ENCODE peak calls at places on chromosomes 12 and 14, in seven cellular contexts. C is Peyer's patch; P is left ventricle myocardium inferior; B is CD8-positive, alpha-beta memory T cell; M is IMR-90; Z is CD4-positive, CD25-positive, alpha-beta regulatory T cell; F is GM23338. S is an unnamed sample.

GRCh38 chr12:124778411-124778810 is 85.3 kb downstream of the SCARB1 start:
- DNase-seq in C (no peak), P (no peak), B (no peak), M (no peak), Z (no peak), F (no peak), S (no peak)

GRCh38 chr12:109721276-109721675 is 7.7 kb downstream of the FAM222A start:
- DNase-seq in C (no peak), P (peak; percentile 39), B (no peak), M (no peak), Z (no peak), F (no peak), S (no peak)

GRCh38 chr14:28542040-28542439 is 224.5 kb upstream of the FOXG1 start:
- DNase-seq in C (no peak), P (no peak), B (no peak), M (no peak), Z (no peak), F (no peak), S (no peak)

GRCh38 chr12:113266106-113266895 is 45.0 kb downstream of the TPCN1 start:
- DNase-seq in C (no peak), P (no peak), B (no peak), M (no peak), Z (no peak), F (no peak), S (no peak)

GRCh38 chr12:74537126-74537706 is 419 bp upstream of the ATXN7L3B start:
- DNase-seq in C (no peak), P (no peak), B (no peak), M (peak; percentile 69), Z (peak; percentile 77), F (peak; percentile 62), S (no peak)

GRCh38 chr14:94054936-94055335 is 26.1 kb downstream of the DDX24 start:
- DNase-seq in C (no peak), P (no peak), B (no peak), M (no peak), Z (no peak), F (no peak), S (no peak)

GRCh38 chr12:122129131-122129530 is 44.9 kb downstream of the IL31 start:
- DNase-seq in C (no peak), P (no peak), B (no peak), M (no peak), Z (no peak), F (no peak), S (no peak)

GRCh38 chr12:108792361-108793292 is 61.3 kb upstream of the CORO1C start:
- DNase-seq in C (no peak), P (no peak), B (no peak), M (no peak), Z (no peak), F (no peak), S (no peak)

GRCh38 chr12:113088971-113089756 is 32.6 kb downstream of the DTX1 start:
- DNase-seq in C (peak; percentile 54), P (no peak), B (peak; percentile 17), M (no peak), Z (peak; percentile 32), F (no peak), S (no peak)

GRCh38 chr12:24360057-24360456 is 410.6 kb upstream of the SOX5 start:
- DNase-seq in C (no peak), P (no peak), B (no peak), M (peak; percentile 10), Z (no peak), F (no peak), S (no peak)

GRCh38 chr14:22556990-22557623 is 31.9 kb downstream of the DAD1 start:
- DNase-seq in C (peak; percentile 84), P (peak; percentile 83), B (peak; percentile 94), M (peak; percentile 64), Z (peak; percentile 93), F (peak; percentile 91), S (peak; percentile 93)

GRCh38 chr12:60290532-60290931 is 694.7 kb downstream of the SLC16A7 start:
- DNase-seq in C (no peak), P (no peak), B (no peak), M (no peak), Z (no peak), F (no peak), S (no peak)

GRCh38 chr12:128121424-128121823 is 145.5 kb upstream of the TMEM132C start:
- DNase-seq in C (no peak), P (no peak), B (no peak), M (no peak), Z (no peak), F (no peak), S (no peak)
- H3K4me1 ChIP-seq in C (no peaks in the 10 kb centered on the region), P (no peaks in the 10 kb centered on the region), B (no peaks in the 10 kb centered on the region), M (no peaks in the 10 kb centered on the region), Z (no peaks in the 10 kb centered on the region), F (no peaks in the 10 kb centered on the region), S (no peaks in the 10 kb centered on the region)

GRCh38 chr14:99273724-99274345 is 1.8 kb upstream of the BCL11B start:
- DNase-seq in C (no peak), P (no peak), B (no peak), M (no peak), Z (peak; percentile 22), F (peak; percentile 42), S (peak; percentile 57)

GRCh38 chr14:99272669-99273024 is 650 bp upstream of the BCL11B start:
- DNase-seq in C (no peak), P (no peak), B (no peak), M (no peak), Z (no peak), F (no peak), S (no peak)

GRCh38 chr14:99274346-99275221 is 2.6 kb upstream of the BCL11B start:
- DNase-seq in C (no peak), P (peak; percentile 23), B (peak; percentile 50), M (peak; percentile 37), Z (peak; percentile 60), F (peak; percentile 96), S (peak; percentile 69)

GRCh38 chr14:99271951-99272668 is at the start of gene BCL11B:
- DNase-seq in C (peak; percentile 77), P (peak; percentile 33), B (peak; percentile 90), M (peak; percentile 66), Z (peak; percentile 90), F (peak; percentile 92), S (peak; percentile 91)

DNA sequence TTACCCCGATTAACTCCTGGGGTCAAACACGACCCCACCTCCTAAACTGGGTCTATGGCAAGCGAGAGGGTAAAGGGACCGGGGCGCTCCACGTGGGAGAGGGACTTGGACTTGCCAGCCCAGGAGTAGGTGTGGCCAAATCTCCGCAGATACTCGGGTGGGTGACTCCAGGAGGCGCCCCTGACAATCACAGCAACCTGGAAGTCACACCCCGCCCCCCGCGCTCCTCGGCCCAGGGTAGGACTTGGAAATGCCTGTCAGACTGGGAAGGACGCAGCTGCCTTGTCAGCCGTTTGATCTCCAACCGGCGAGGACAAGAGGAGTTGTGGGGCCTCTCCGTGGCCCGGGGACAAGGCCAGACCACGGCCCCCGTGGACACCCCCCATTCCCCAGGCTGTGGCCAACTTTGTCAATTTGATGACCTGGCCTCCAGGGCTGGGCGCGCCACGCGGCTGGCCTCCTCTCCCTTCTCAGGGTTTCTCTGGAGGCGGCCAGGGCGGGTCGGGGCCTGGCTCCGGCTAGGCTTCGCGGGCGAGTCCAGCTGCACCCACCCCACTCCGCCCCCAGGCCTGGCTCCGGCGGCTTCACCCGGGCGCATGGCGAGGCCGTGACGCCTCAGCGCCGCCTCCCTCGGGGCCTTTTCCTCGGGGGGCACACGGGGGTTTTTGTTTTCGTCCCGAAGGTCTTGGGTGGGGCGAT is 1.2 kb upstream of the BCL11B start:
- DNase-seq in C (no peak), P (no peak), B (peak; percentile 56), M (no peak), Z (peak; percentile 23), F (peak; percentile 73), S (peak; percentile 64)
- H3K4me1 ChIP-seq in C (peaks cover 42% of the 10 kb centered on the region), P (peaks cover 51% of the 10 kb centered on the region), B (peaks cover 14% of the 10 kb centered on the region), M (peaks cover 1% of the 10 kb centered on the region), Z (peaks cover 34% of the 10 kb centered on the region), F (peaks cover 45% of the 10 kb centered on the region), S (peaks cover 6% of the 10 kb centered on the region)

DNA sequence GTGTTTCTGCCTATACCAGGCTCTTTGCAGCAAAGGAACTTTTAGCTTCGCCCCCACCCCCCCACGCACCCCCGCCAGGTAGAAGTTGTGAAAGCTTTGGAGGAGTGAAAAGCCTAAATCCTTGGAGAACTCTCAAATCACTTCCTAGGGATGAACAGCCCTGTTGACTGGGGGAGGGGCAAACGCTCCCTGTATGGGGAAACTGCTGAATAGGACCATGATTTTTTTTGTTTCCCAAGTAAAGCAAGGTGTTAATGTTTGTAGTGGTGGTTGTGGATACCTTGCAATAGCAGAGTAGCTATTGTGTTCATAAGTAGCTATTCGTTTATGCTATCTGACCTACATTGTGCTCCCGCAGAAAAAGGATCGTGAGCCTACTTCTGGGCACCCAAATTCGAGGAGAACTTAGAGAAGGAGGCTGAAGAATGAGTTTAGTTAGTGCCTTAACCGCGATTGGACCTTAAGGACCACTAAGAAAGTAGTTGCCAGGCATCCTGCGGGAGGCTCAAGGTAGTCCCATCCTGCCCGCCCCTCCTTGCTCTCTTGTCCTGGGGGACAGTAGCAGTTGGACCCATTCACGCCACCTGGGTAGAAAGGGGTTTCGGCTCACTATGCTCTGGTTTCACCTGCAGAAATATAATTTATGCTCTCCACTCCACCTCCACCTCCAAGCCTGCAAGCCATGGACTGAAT is 901 bp upstream of the NFKBIA start:
- DNase-seq in C (peak; percentile 51), P (peak; percentile 42), B (peak; percentile 20), M (no peak), Z (no peak), F (peak; percentile 60), S (no peak)
- H3K4me1 ChIP-seq in C (peaks cover 30% of the 10 kb centered on the region), P (peaks cover 82% of the 10 kb centered on the region), B (peaks cover 48% of the 10 kb centered on the region), M (peaks cover 15% of the 10 kb centered on the region), Z (peaks cover 55% of the 10 kb centered on the region), F (peaks cover 21% of the 10 kb centered on the region), S (peaks cover 41% of the 10 kb centered on the region)

DNA sequence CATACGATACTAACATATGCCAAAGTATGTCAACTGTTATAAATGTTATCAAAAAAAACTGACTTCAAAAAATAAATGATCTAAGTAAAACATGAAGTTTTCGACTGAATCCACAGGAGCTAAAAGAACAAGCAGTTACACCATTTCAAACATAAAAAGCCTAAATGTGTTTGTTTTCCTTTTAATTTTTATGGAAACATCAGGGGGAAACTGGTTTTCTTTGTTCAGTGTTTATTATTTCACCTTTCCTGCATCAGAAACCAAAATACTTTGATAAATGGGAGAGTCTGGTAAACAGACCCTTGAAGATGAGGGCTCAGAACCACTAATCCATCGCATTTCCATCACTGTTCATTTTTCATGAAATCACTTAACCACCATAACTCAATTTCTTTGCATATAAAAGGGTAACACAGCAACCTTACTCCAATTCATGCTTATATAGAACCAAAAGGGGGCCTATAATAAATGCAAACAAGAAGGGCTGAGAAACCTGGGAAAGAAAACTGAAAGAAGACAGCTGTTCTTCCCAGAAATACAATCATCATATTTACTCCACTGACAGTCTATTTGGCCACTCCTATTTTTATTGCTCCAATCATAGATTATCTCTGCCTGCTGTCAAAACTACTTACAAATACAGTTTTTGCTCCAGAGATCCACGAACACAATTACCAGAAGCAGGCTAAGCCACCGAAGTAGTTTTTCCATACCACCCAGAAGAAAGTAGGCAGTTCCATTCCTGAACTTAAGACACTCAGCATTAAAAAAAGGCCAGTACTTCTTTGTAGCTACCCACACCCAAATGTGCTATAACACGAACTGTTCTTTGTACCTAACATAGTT is 16.9 kb downstream of the FGD6 start:
- DNase-seq in C (no peak), P (no peak), B (no peak), M (no peak), Z (no peak), F (no peak), S (no peak)
- H3K4me1 ChIP-seq in C (peaks cover 26% of the 10 kb centered on the region), P (peaks cover 52% of the 10 kb centered on the region), B (peaks cover 4% of the 10 kb centered on the region), M (peaks cover 22% of the 10 kb centered on the region), Z (no peaks in the 10 kb centered on the region), F (peaks cover 76% of the 10 kb centered on the region), S (no peaks in the 10 kb centered on the region)

DNA sequence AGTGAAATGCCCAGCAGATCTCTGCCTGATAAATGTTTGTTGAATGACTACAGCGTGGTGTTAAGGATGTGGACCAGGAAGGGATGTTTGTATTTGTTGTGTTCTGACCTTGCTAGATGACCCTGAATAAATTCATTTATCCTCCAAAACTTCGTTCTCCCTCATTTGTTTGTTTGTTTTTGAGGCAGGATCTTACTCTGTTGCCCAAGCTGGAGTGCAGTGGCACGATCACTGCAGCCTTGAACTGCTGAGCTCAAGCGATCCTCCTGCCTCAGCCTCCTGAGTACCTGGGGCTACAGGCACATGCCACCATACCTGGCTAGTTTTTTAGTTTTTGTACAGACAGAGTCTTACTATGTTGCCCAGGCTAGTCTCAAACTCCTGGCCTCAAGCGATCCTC is 96.7 kb downstream of the TSPAN9 start:
- DNase-seq in C (no peak), P (no peak), B (no peak), M (no peak), Z (no peak), F (no peak), S (no peak)
- H3K4me1 ChIP-seq in C (no peaks in the 10 kb centered on the region), P (peaks cover 68% of the 10 kb centered on the region), B (no peaks in the 10 kb centered on the region), M (peaks cover 26% of the 10 kb centered on the region), Z (no peaks in the 10 kb centered on the region), F (peaks cover 32% of the 10 kb centered on the region), S (no peaks in the 10 kb centered on the region)